ENCODE peak calls at places on chromosomes 4 and X, in four cellular contexts. K, U, L and H are unnamed samples.

GRCh38 chrX:95539041-95539440 is 1145.6 kb upstream of the DIAPH2 start:
- DNase-seq in K (no peak), U (no peak), L (no peak), H (no peak)

GRCh38 chr4:3315566-3315965 is 22.7 kb downstream of the RGS12 start:
- DNase-seq in K (no peak), U (no peak), L (peak), H (no peak)

GRCh38 chr4:121216438-121216837 is 52.3 kb upstream of the TNIP3 start:
- DNase-seq in K (no peak), U (no peak), L (no peak), H (no peak)

GRCh38 chr4:141002323-141002805 is 130.9 kb downstream of the RNF150 start:
- DNase-seq in K (no peak), U (peak), L (no peak), H (peak)

GRCh38 chr4:56261027-56261426 is 126.3 kb downstream of the AASDH start:
- DNase-seq in K (no peak), U (no peak), L (no peak), H (no peak)

GRCh38 chr4:8351931-8352367 is 82.4 kb downstream of the HTRA3 start:
- DNase-seq in K (peak), U (peak), L (no peak), H (no peak)

GRCh38 chr4:108426493-108426892 is 193.9 kb upstream of the RPL34 start:
- DNase-seq in K (no peak), U (no peak), L (no peak), H (peak)

GRCh38 chrX:25131055-25131454 is 115.3 kb upstream of the ARX start:
- DNase-seq in K (peak), U (no peak), L (no peak), H (no peak)

GRCh38 chr4:174983128-174983750 is 65.1 kb downstream of the ADAM29 start:
- DNase-seq in K (no peak), U (no peak), L (no peak), H (no peak)

GRCh38 chrX:21943460-21944135 is 3.1 kb downstream of the SMS start:
- DNase-seq in K (no peak), U (peak), L (no peak), H (peak)

GRCh38 chrX:45372151-45372550 is 171.5 kb upstream of the DIPK2B start:
- DNase-seq in K (no peak), U (no peak), L (no peak), H (no peak)

GRCh38 chr4:48042979-48043461 is 26.4 kb downstream of the NIPAL1 start:
- DNase-seq in K (no peak), U (no peak), L (no peak), H (no peak)

GRCh38 chr4:169885893-169886292 is 128.1 kb upstream of the HPF1 start:
- DNase-seq in K (no peak), U (no peak), L (no peak), H (no peak)

DNA sequence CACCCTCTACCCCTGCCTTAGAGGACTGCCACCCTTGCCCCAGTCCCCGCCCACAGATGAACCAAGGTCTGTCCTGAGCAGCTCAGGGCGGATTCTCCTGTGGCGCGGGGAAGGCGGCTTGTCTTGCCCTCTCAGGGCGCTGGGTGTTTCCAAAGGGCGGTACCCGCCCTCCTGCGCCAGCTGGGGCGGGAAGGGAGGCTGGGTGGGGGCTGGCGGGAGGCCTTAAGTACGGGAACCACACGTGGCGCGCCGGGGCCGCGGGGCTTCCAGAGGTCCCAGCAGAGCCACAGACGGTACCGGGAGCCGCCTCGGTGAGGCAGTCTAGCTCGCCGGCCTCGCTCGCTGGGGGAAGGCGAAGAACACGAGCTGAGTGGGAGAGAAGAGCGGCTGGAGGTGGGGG is 361.1 kb downstream of the MID1IP1 start:
- DNase-seq in K (no peak), U (no peak), L (no peak), H (no peak)
- TF ChIP-seq CTCF in K (no peak), U (no peak), L (no peak), H (no peak)

GRCh38 chrX:120514236-120514635 is 45.1 kb upstream of the LAMP2 start:
- DNase-seq in K (peak), U (no peak), L (no peak), H (no peak)
- TF ChIP-seq CTCF in K (peak), U (peak), L (no peak), H (peak)

GRCh38 chrX:48833531-48834138 is 1.8 kb downstream of the PCSK1N start:
- DNase-seq in K (peak), U (no peak), L (no peak), H (no peak)
- TF ChIP-seq CTCF in K (peak), U (no peak), L (no peak), H (no peak)

GRCh38 chrX:26778320-26778888 is 562.4 kb downstream of the MAGEB5 start:
- DNase-seq in K (peak), U (no peak), L (no peak), H (no peak)

GRCh38 chrX:26788402-26788998 is 572.5 kb downstream of the MAGEB5 start:
- DNase-seq in K (no peak), U (no peak), L (no peak), H (no peak)

DNA sequence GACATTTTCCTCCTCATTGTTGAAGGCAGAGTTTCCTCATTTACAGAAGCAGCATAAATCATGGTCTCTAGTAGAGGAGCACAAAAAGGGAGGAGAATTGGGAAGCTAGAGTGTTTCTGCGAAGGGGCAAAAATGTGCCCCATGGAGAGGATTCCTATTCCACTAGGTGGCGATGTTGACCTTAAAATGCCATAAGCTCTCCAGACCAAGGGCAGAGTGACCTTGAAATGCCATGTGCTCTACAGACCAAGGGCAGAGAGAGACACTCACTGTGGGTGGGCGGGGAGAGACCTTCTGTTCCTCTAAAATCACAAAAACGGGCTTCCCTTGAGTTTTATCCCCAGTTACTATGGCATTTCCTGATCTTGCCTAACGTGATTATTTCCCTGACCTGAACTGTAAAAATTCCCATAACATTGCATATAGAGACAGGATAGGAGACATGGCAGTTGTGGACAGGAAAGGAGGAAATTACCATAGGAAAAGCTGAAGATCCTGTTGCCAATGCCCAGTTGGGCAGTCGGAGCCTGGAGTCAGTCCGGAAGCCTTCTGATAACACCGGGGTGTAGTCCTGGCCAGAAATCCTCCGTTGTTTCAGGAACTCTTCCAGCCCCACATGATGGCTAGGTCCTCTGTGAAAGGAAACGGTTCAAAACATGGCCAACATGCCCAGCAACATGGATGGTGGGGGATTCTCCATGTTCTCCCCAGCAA is 567.7 kb downstream of the MAGEB5 start:
- DNase-seq in K (peak), U (no peak), L (no peak), H (no peak)
- TF ChIP-seq CTCF in K (peak), U (peak), L (no peak), H (no peak)

GRCh38 chrX:120450163-120450562 is 18.9 kb downstream of the LAMP2 start:
- DNase-seq in K (peak), U (no peak), L (no peak), H (no peak)
- TF ChIP-seq CTCF in K (peak), U (peak), L (no peak), H (peak)

GRCh38 chr4:166092797-166093196 is 219.8 kb downstream of the TLL1 start:
- DNase-seq in K (no peak), U (no peak), L (no peak), H (no peak)

GRCh38 chr4:166091914-166092510 is 219.0 kb downstream of the TLL1 start:
- DNase-seq in K (peak), U (no peak), L (no peak), H (peak)

GRCh38 chr4:166088576-166088975 is 215.5 kb downstream of the TLL1 start:
- DNase-seq in K (no peak), U (no peak), L (no peak), H (no peak)

GRCh38 chr4:166087569-166087968 is 214.5 kb downstream of the TLL1 start:
- DNase-seq in K (no peak), U (no peak), L (no peak), H (no peak)

DNA sequence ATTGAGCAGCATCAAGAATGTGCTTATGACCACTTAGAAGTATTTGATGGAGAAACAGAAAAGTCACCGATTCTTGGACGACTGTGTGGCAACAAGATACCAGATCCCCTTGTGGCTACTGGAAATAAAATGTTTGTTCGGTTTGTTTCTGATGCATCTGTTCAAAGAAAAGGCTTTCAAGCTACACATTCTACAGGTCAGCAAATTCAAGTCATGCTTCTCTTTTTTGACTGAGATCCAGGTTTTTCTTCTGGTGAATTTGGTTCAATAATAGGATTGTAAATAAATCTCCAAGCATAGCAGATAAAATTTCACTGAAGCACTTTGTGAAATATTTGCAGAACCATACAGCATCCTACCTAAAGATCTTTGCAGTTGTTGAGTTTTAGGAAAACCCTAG is 218.1 kb downstream of the TLL1 start:
- DNase-seq in K (no peak), U (no peak), L (no peak), H (no peak)
- TF ChIP-seq CTCF in K (no peak), U (no peak), L (no peak), H (no peak)

GRCh38 chr4:6349896-6350295 is 80.2 kb downstream of the WFS1 start:
- DNase-seq in K (no peak), U (no peak), L (no peak), H (no peak)

GRCh38 chr4:6351246-6352000 is 81.8 kb downstream of the WFS1 start:
- DNase-seq in K (no peak), U (no peak), L (no peak), H (no peak)

GRCh38 chr4:6348408-6348807 is 78.8 kb downstream of the WFS1 start:
- DNase-seq in K (no peak), U (no peak), L (no peak), H (no peak)

GRCh38 chr4:6352031-6352763 is 82.5 kb downstream of the WFS1 start:
- DNase-seq in K (no peak), U (no peak), L (no peak), H (no peak)

DNA sequence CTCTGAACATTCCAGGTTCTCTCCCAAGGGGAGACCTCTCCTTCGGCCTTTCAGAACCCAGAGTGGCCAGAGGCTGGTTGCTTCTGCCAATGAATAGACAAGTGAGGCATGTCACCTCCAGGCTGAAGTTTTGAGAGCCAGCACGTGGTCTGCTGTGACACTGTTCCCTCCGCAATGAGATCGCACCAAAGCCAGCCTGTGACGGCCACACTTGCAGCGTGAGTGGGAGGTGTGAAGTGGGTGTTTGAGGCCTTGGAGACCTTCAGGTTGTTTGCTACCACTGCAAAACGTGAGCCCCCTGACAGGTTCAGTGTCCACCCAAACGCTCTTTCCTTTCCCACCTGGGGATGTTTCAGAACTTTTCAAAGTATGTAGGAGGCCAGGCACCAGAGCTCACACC is 81.0 kb downstream of the WFS1 start:
- DNase-seq in K (no peak), U (no peak), L (no peak), H (no peak)
- TF ChIP-seq CTCF in K (no peak), U (no peak), L (no peak), H (no peak)